ENCODE peak calls at places on chromosomes 16 and 17, in eight cellular contexts. A is nucleus accumbens; W is HS-27A; R is activated T-cell treated with anti-CD3 and anti-CD28 coated beads for 4 hours; J is activated CD4-positive, alpha-beta T cell treated with anti-CD3 and anti-CD28 coated beads, Interleukin-2, amount 10 ng/mL, durations not matched to agents 7 days and 5 days; K is foreskin fibroblast; Z is AG09309; B is neural crest cell. C is an unnamed sample.

GRCh38 chr17:82236142-82236971 is 7.5 kb downstream of the SLC16A3 start:
- DNase-seq in W (no peak), J (peak), K (peak), R (peak), B (peak), A (no peak), Z (no peak), C (no peak)

GRCh38 chr16:56860226-56861020 is 4.6 kb upstream of the SLC12A3 start:
- DNase-seq in R (no peak), A (no peak), Z (no peak), B (no peak), K (no peak), W (no peak), J (peak), C (no peak)

GRCh38 chr16:2838928-2839327 is 8.8 kb downstream of the ZG16B start:
- DNase-seq in K (peak), W (peak), B (peak), R (peak), Z (peak), J (peak), A (peak), C (peak)

GRCh38 chr16:89033304-89033703 is 56.3 kb upstream of the CBFA2T3 start:
- DNase-seq in A (no peak), B (no peak), W (no peak), Z (no peak), R (no peak), J (no peak), K (no peak), C (no peak)

GRCh38 chr16:22675745-22676540 is 138.0 kb upstream of the HS3ST2 start:
- DNase-seq in K (no peak), R (no peak), Z (no peak), B (no peak), W (no peak), A (no peak), J (no peak), C (no peak)

GRCh38 chr17:64783556-64784352 is 121.6 kb upstream of the SMURF2 start:
- DNase-seq in Z (no peak), B (no peak), R (no peak), K (no peak), J (no peak), W (no peak), A (no peak), C (no peak)

GRCh38 chr17:44389723-44390202 is 314 bp upstream of the ITGA2B start:
- DNase-seq in J (no peak), Z (no peak), K (no peak), B (no peak), R (no peak), W (no peak), A (no peak), C (no peak)

GRCh38 chr16:65666132-65666869 is 544.4 kb upstream of the CDH11 start:
- DNase-seq in R (no peak), W (no peak), A (no peak), K (no peak), Z (no peak), J (no peak), B (no peak), C (no peak)

GRCh38 chr17:57288034-57288752 is 31.9 kb downstream of the MSI2 start:
- DNase-seq in Z (no peak), B (no peak), R (no peak), J (no peak), A (no peak), W (no peak), K (peak), C (no peak)

GRCh38 chr17:17304521-17304985 is 1.4 kb downstream of the NT5M start:
- DNase-seq in Z (no peak), J (peak), B (no peak), R (no peak), W (no peak), A (no peak), K (no peak), C (no peak)

GRCh38 chr17:39099686-39100293 is 51.6 kb downstream of the PLXDC1 start:
- DNase-seq in A (no peak), Z (no peak), B (no peak), J (no peak), R (no peak), K (peak), W (no peak), C (no peak)

GRCh38 chr16:29915590-29916247 is 10.3 kb downstream of the KCTD13 start:
- DNase-seq in Z (peak), K (no peak), B (no peak), R (no peak), W (no peak), J (no peak), A (no peak), C (peak)

GRCh38 chr17:12122091-12122490 is 101.4 kb downstream of the MAP2K4 start:
- DNase-seq in B (no peak), Z (no peak), J (no peak), W (no peak), R (no peak), K (no peak), A (no peak), C (no peak)

GRCh38 chr17:11986179-11986938 is 10.9 kb downstream of the ZNF18 start:
- DNase-seq in W (no peak), K (no peak), R (no peak), Z (no peak), A (no peak), J (no peak), B (no peak), C (no peak)

GRCh38 chr17:4833941-4834501 is 881 bp downstream of the MINK1 start:
- DNase-seq in J (peak), Z (no peak), K (peak), A (no peak), W (no peak), R (no peak), B (no peak), C (peak)

GRCh38 chr17:72466199-72466598 is 345.4 kb downstream of the SOX9 start:
- DNase-seq in B (no peak), R (no peak), A (no peak), Z (no peak), J (no peak), K (peak), W (no peak), C (peak)

GRCh38 chr17:74871329-74872076 is 1.3 kb downstream of the FDXR start:
- DNase-seq in K (no peak), J (no peak), R (no peak), A (no peak), B (no peak), Z (no peak), W (no peak), C (no peak)

GRCh38 chr16:30985401-30986128 is 558 bp downstream of the HSD3B7 start:
- DNase-seq in R (no peak), Z (no peak), K (peak), A (no peak), B (no peak), J (no peak), W (no peak), C (no peak)

GRCh38 chr16:46822270-46822669 is 8.7 kb downstream of the C16orf87 start:
- DNase-seq in J (no peak), W (peak), A (no peak), R (no peak), B (no peak), Z (peak), K (peak), C (peak)

GRCh38 chr17:40548982-40549680 is 16.1 kb downstream of the CCR7 start:
- DNase-seq in W (peak), B (no peak), J (peak), R (no peak), K (peak), A (no peak), Z (no peak), C (peak)

GRCh38 chr16:17470002-17470870 is 524 bp downstream of the XYLT1 start:
- DNase-seq in W (no peak), B (peak), K (peak), R (no peak), A (no peak), Z (no peak), J (peak), C (no peak)

C was measured in brain microvascular endothelial cell.